ENCODE peak calls at places on chromosomes 3 and 15, in four cellular contexts. T, J, R and V are unnamed samples.

GRCh38 chr3:14492948-14493881 is 46.9 kb downstream of the GRIP2 start:
- DNase-seq in T (no peak), J (no peak), R (peak; percentile 43), V (peak; percentile 33)

GRCh38 chr3:186915808-186916796 is 14.2 kb upstream of the ST6GAL1 start:
- DNase-seq in R (no peak), J (peak; percentile 42), T (no peak), V (no peak)

GRCh38 chr15:60004846-60005351 is 788 bp downstream of the FOXB1 start:
- DNase-seq in R (no peak), T (no peak), J (no peak), V (no peak)

GRCh38 chr3:173275740-173276139 is 121.8 kb upstream of the NLGN1 start:
- DNase-seq in R (no peak), T (peak; percentile 44), J (no peak), V (no peak)

GRCh38 chr3:30894521-30895289 is at the start of gene GADL1:
- DNase-seq in R (peak; percentile 65), J (peak; percentile 8), T (peak; percentile 8), V (peak; percentile 50)

GRCh38 chr3:52299815-52300611 is 12.4 kb downstream of the GLYCTK start:
- DNase-seq in J (no peak), R (peak; percentile 74), T (no peak), V (peak; percentile 61)

GRCh38 chr3:151478376-151478702 is 17.5 kb upstream of the IGSF10 start:
- DNase-seq in T (no peak), J (no peak), R (no peak), V (no peak)

GRCh38 chr15:84840741-84841429 is 23.7 kb downstream of the ALPK3 start:
- DNase-seq in J (no peak), R (peak; percentile 84), T (peak; percentile 93), V (peak; percentile 81)

GRCh38 chr15:94412979-94413741 is 181.8 kb downstream of the MCTP2 start:
- DNase-seq in R (no peak), T (peak; percentile 25), J (peak; percentile 7), V (no peak)

GRCh38 chr15:48800811-48801460 is 9.9 kb downstream of the CEP152 start:
- DNase-seq in T (no peak), R (no peak), J (no peak), V (no peak)

GRCh38 chr3:46895204-46895660 is 17.7 kb downstream of the PTH1R start:
- DNase-seq in T (peak; percentile 84), R (peak; percentile 94), J (no peak), V (peak; percentile 90)

GRCh38 chr15:51621917-51622268 is 678 bp downstream of the DMXL2 start:
- DNase-seq in R (peak; percentile 71), T (peak; percentile 74), J (peak; percentile 69), V (peak; percentile 62)

GRCh38 chr15:89116404-89116803 is 28.1 kb downstream of the ABHD2 start:
- DNase-seq in J (no peak), T (peak; percentile 79), R (no peak), V (no peak)

GRCh38 chr15:69377137-69377536 is 37.0 kb upstream of the KIF23 start:
- DNase-seq in J (no peak), R (no peak), T (no peak), V (no peak)

GRCh38 chr3:4774531-4774930 is 204.7 kb upstream of the BHLHE40 start:
- DNase-seq in R (no peak), T (no peak), J (no peak), V (no peak)

GRCh38 chr3:5047764-5048163 is 68.5 kb downstream of the BHLHE40 start:
- DNase-seq in R (no peak), J (no peak), T (no peak), V (no peak)

GRCh38 chr15:83206971-83207621 is 527 bp downstream of the HDGFL3 start:
- DNase-seq in J (peak; percentile 50), T (no peak), R (peak; percentile 80), V (peak; percentile 67)

GRCh38 chr3:164155386-164155785 is 922.9 kb downstream of the SI start:
- DNase-seq in J (no peak), T (no peak), R (no peak), V (no peak)

GRCh38 chr15:99412082-99412481 is 153.7 kb upstream of the MEF2A start:
- DNase-seq in R (peak; percentile 37), J (no peak), T (no peak), V (no peak)

GRCh38 chr3:150397220-150397619 is 10.9 kb upstream of the TSC22D2 start:
- DNase-seq in T (no peak), R (no peak), J (no peak), V (no peak)

GRCh38 chr15:59299919-59300617 is 72.6 kb downstream of the MYO1E start:
- DNase-seq in J (peak; percentile 95), R (peak; percentile 75), T (peak; percentile 95), V (peak; percentile 73)

GRCh38 chr15:78808550-78808949 is 2.7 kb downstream of the ADAMTS7 start:
- DNase-seq in R (no peak), T (peak; percentile 67), J (peak; percentile 42), V (peak; percentile 52)

GRCh38 chr3:19920401-19921075 is 13.5 kb downstream of the EFHB start:
- DNase-seq in T (no peak), J (no peak), R (no peak), V (no peak)

GRCh38 chr3:146222204-146223046 is 28.5 kb downstream of the PLSCR4 start:
- DNase-seq in R (no peak), J (peak; percentile 3), T (no peak), V (no peak)

GRCh38 chr3:12750658-12751071 is 8.4 kb downstream of the TMEM40 start:
- DNase-seq in T (no peak), R (no peak), J (no peak), V (no peak)

GRCh38 chr3:131083190-131083863 is 56.6 kb downstream of the NEK11 start:
- DNase-seq in R (peak; percentile 82), T (peak; percentile 79), J (no peak), V (peak; percentile 62)

GRCh38 chr15:63494406-63494805 is 10.0 kb upstream of the USP3 start:
- DNase-seq in J (no peak), R (no peak), T (no peak), V (no peak)

GRCh38 chr3:79729096-79729495 is 38.7 kb downstream of the ROBO1 start:
- DNase-seq in J (no peak), T (no peak), R (peak; percentile 39), V (no peak)

GRCh38 chr3:151709847-151710246 is 23.9 kb upstream of the AADACL2 start:
- DNase-seq in J (no peak), T (no peak), R (no peak), V (no peak)

GRCh38 chr15:91941871-91942270 is 88.4 kb downstream of the SLCO3A1 start:
- DNase-seq in R (no peak), J (no peak), T (no peak), V (no peak)

GRCh38 chr3:197522183-197522715 is 33.5 kb downstream of the BDH1 start:
- DNase-seq in R (peak; percentile 55), T (no peak), J (no peak), V (no peak)

GRCh38 chr3:183812746-183813445 is 12.5 kb downstream of the MAP6D1 start:
- DNase-seq in T (no peak), R (no peak), J (peak; percentile 42), V (no peak)